ENCODE peak calls at places on chromosomes 16 and 17, in nine cellular contexts. Z is epithelial cell of esophagus, V is ELR, P is KG1, L is D341Med, R is fibroblast of villous mesenchyme, T is COR-L47, M is NCI-H1092 treated with DMSO at 0.1 percent for 48 hours, I is neural progenitor cell. J is an unnamed sample.

GRCh38 chr17:8015957-8016631 is 13.7 kb downstream of the GUCY2D start:
- DNase-seq in V (no peak), L (no peak), Z (no peak), T (no peak), I (peak; percentile 52), R (no peak), M (no peak), P (no peak), J (peak; percentile 5)

GRCh38 chr17:2251098-2251497 is 52.5 kb downstream of the SMG6 start:
- DNase-seq in P (no peak), I (no peak), R (no peak), V (peak; percentile 66), Z (no peak), L (no peak), T (no peak), M (no peak), J (no peak)

GRCh38 chr16:4373909-4374742 is 2.5 kb downstream of the VASN start:
- DNase-seq in Z (peak; percentile 76), V (peak; percentile 87), M (no peak), P (no peak), T (no peak), I (peak; percentile 78), R (peak; percentile 97), L (no peak), J (no peak)

GRCh38 chr17:82349287-82349701 is 9.8 kb upstream of the TEX19 start:
- DNase-seq in Z (no peak), I (no peak), V (no peak), T (no peak), L (no peak), P (no peak), R (peak; percentile 92), M (no peak), J (no peak)

GRCh38 chr16:85717393-85718152 is 28.8 kb upstream of the GINS2 start:
- DNase-seq in M (peak; percentile 77), V (peak; percentile 77), T (peak; percentile 71), P (peak; percentile 52), R (peak; percentile 67), L (peak; percentile 75), Z (peak; percentile 64), I (peak; percentile 90), J (peak; percentile 76)

GRCh38 chr17:17690156-17690737 is 9.0 kb downstream of the RAI1 start:
- DNase-seq in P (no peak), I (no peak), L (no peak), R (no peak), Z (no peak), T (no peak), M (no peak), V (no peak), J (no peak)

GRCh38 chr16:102060-102855 is 24.2 kb downstream of the MPG start:
- DNase-seq in Z (no peak), L (no peak), I (no peak), V (no peak), M (no peak), R (peak; percentile 75), P (no peak), T (no peak), J (no peak)

GRCh38 chr16:70638814-70639792 is 7.3 kb upstream of the IL34 start:
- DNase-seq in V (no peak), R (peak; percentile 98), I (no peak), P (no peak), Z (peak; percentile 65), T (no peak), M (no peak), L (no peak), J (peak; percentile 59)

GRCh38 chr16:29877266-29877961 is 14.4 kb upstream of the CDIPT start:
- DNase-seq in R (peak; percentile 16), Z (peak; percentile 80), L (no peak), M (no peak), V (peak; percentile 71), P (no peak), I (peak; percentile 97), T (no peak), J (no peak)

GRCh38 chr17:79645777-79646088 is 34.9 kb upstream of the RBFOX3 start:
- DNase-seq in R (no peak), M (no peak), P (no peak), V (no peak), L (peak; percentile 9), I (no peak), T (no peak), Z (no peak), J (no peak)

GRCh38 chr17:59149051-59149450 is 5.9 kb downstream of the SKA2 start:
- DNase-seq in M (no peak), P (no peak), Z (peak; percentile 44), R (peak; percentile 24), I (no peak), T (no peak), V (peak; percentile 78), L (no peak), J (no peak)

GRCh38 chr17:8056232-8056975 is 17.5 kb downstream of the ALOX15B start:
- DNase-seq in Z (peak; percentile 86), T (no peak), L (no peak), V (peak; percentile 84), R (peak; percentile 90), M (no peak), I (no peak), P (peak; percentile 25), J (no peak)

GRCh38 chr16:57759541-57760356 is 24.2 kb downstream of the KATNB1 start:
- DNase-seq in M (no peak), I (no peak), V (no peak), L (no peak), P (no peak), R (no peak), Z (peak; percentile 75), T (no peak), J (no peak)

GRCh38 chr17:67488161-67488560 is 111.1 kb downstream of the PITPNC1 start:
- DNase-seq in M (no peak), P (no peak), I (no peak), Z (no peak), V (no peak), R (peak; percentile 26), L (peak; percentile 63), T (no peak), J (no peak)

GRCh38 chr16:86252596-86252995 is 257.7 kb upstream of the FOXF1 start:
- DNase-seq in M (no peak), I (peak; percentile 79), R (peak; percentile 60), P (no peak), Z (no peak), L (peak; percentile 73), T (no peak), V (peak; percentile 67), J (no peak)

GRCh38 chr16:4115209-4115940 is 867 bp downstream of the ADCY9 start:
- DNase-seq in Z (peak; percentile 72), P (no peak), T (peak; percentile 51), V (peak; percentile 76), L (peak; percentile 83), M (peak; percentile 29), R (peak; percentile 78), I (peak; percentile 84), J (peak; percentile 35)

GRCh38 chr17:79459003-79459655 is 151.7 kb downstream of the RBFOX3 start:
- DNase-seq in I (no peak), V (no peak), L (no peak), R (no peak), Z (no peak), M (no peak), T (no peak), P (no peak), J (peak; percentile 8)

GRCh38 chr16:2500937-2501750 is 12.6 kb upstream of the ATP6V0C start:
- DNase-seq in V (peak; percentile 70), R (peak; percentile 85), P (peak; percentile 51), Z (peak; percentile 76), M (peak; percentile 82), L (peak; percentile 91), I (peak; percentile 91), T (peak; percentile 69), J (peak; percentile 65)

GRCh38 chr17:39016193-39017153 is 49.3 kb upstream of the FBXO47 start:
- DNase-seq in L (no peak), P (no peak), V (peak; percentile 40), R (peak; percentile 78), M (no peak), Z (peak; percentile 20), I (no peak), T (no peak), J (no peak)

GRCh38 chr16:68086336-68086821 is 1.2 kb downstream of the NFATC3 start:
- DNase-seq in I (peak; percentile 52), P (no peak), R (peak; percentile 60), L (peak; percentile 30), Z (peak; percentile 55), V (peak; percentile 73), M (no peak), T (no peak), J (peak; percentile 4)

GRCh38 chr16:51500306-51500705 is 349.2 kb upstream of the SALL1 start:
- DNase-seq in P (no peak), Z (peak; percentile 36), R (peak; percentile 16), T (no peak), M (no peak), I (no peak), V (peak; percentile 48), L (no peak), J (no peak)

GRCh38 chr17:77304051-77304745 is 163.4 kb downstream of the SEC14L1 start:
- DNase-seq in V (peak; percentile 71), T (peak; percentile 11), P (no peak), R (no peak), Z (no peak), L (no peak), I (no peak), M (peak; percentile 60), J (no peak)

GRCh38 chr16:931171-931570 is 39.6 kb downstream of the LMF1 start:
- DNase-seq in P (no peak), V (no peak), Z (no peak), L (no peak), T (no peak), R (no peak), I (peak; percentile 0), M (no peak), J (no peak)

GRCh38 chr17:45889579-45889978 is 4.8 kb upstream of the MAPT start:
- DNase-seq in R (no peak), V (no peak), I (peak; percentile 34), L (no peak), T (no peak), P (no peak), M (no peak), Z (no peak), J (no peak)

GRCh38 chr16:87541004-87541881 is 48.4 kb upstream of the ZCCHC14 start:
- DNase-seq in L (no peak), P (no peak), M (peak; percentile 38), Z (no peak), R (peak; percentile 96), T (no peak), I (peak; percentile 36), V (peak; percentile 55), J (no peak)

GRCh38 chr16:4580245-4580644 is 24.1 kb downstream of the C16orf96 start:
- DNase-seq in V (no peak), R (no peak), Z (peak; percentile 48), I (no peak), T (no peak), M (no peak), L (no peak), P (no peak), J (no peak)

GRCh38 chr16:49348408-49349176 is 25.0 kb upstream of the C16orf78 start:
- DNase-seq in T (no peak), R (no peak), I (no peak), L (no peak), V (no peak), P (no peak), M (no peak), Z (no peak), J (no peak)

GRCh38 chr17:33302394-33302793 is 9.3 kb upstream of the ASIC2 start:
- DNase-seq in L (no peak), P (peak; percentile 11), T (no peak), Z (no peak), I (no peak), R (peak; percentile 38), M (no peak), V (no peak), J (no peak)

GRCh38 chr17:40547079-40547784 is 18.0 kb downstream of the CCR7 start:
- DNase-seq in Z (peak; percentile 97), V (no peak), T (peak; percentile 97), L (no peak), P (peak; percentile 77), I (no peak), R (no peak), M (peak; percentile 80), J (peak; percentile 96)

GRCh38 chr17:72392056-72393010 is 271.5 kb downstream of the SOX9 start:
- DNase-seq in V (peak; percentile 94), R (peak; percentile 92), I (no peak), M (peak; percentile 41), L (no peak), T (no peak), Z (peak; percentile 41), P (no peak), J (no peak)

GRCh38 chr17:76820523-76820922 is 47.7 kb upstream of the MGAT5B start:
- DNase-seq in I (no peak), P (no peak), Z (no peak), M (peak; percentile 97), V (no peak), L (no peak), R (no peak), T (peak; percentile 52), J (no peak)

J was measured in SHP77.